ENCODE peak calls at places on chromosomes 7 and 10, in ten cellular contexts. One of them, this sample, is unnamed.

GRCh38 chr10:25398680-25399079 is 223.9 kb downstream of the GPR158 start:
- DNase-seq in mesenchymal stem cell: no peak
- DNase-seq in immature natural killer cell: no peak
- DNase-seq in Kasumi-1: no peak
- DNase-seq in EL: no peak
- DNase-seq in globus pallidus: no peak
- DNase-seq in ovary: no peak
- DNase-seq in progenitor cell of endocrine pancreas: no peak
- DNase-seq in stimulated activated CD4-positive, alpha-beta T cell treated with anti-CD3 and anti-CD28 coated beads, Interleukin-12 subunit alpha, Interleukin-12 subunit beta, amount 100 ng/mL, for 48 hours: no peak
- DNase-seq in RWPE1: no peak
- DNase-seq in this sample: no peak

GRCh38 chr10:108817572-108817971 is 1105.7 kb downstream of the XPNPEP1 start:
- DNase-seq in mesenchymal stem cell: no peak
- DNase-seq in immature natural killer cell: no peak
- DNase-seq in Kasumi-1: no peak
- DNase-seq in EL: no peak
- DNase-seq in globus pallidus: no peak
- DNase-seq in ovary: no peak
- DNase-seq in progenitor cell of endocrine pancreas: no peak
- DNase-seq in stimulated activated CD4-positive, alpha-beta T cell treated with anti-CD3 and anti-CD28 coated beads, Interleukin-12 subunit alpha, Interleukin-12 subunit beta, amount 100 ng/mL, for 48 hours: no peak
- DNase-seq in RWPE1: no peak
- DNase-seq in this sample: no peak

GRCh38 chr10:19961076-19961811 is 145.0 kb downstream of the PLXDC2 start:
- DNase-seq in mesenchymal stem cell: no peak
- DNase-seq in immature natural killer cell: no peak
- DNase-seq in Kasumi-1: no peak
- DNase-seq in EL: no peak
- DNase-seq in globus pallidus: peak; percentile 91
- DNase-seq in ovary: no peak
- DNase-seq in progenitor cell of endocrine pancreas: no peak
- DNase-seq in stimulated activated CD4-positive, alpha-beta T cell treated with anti-CD3 and anti-CD28 coated beads, Interleukin-12 subunit alpha, Interleukin-12 subunit beta, amount 100 ng/mL, for 48 hours: no peak
- DNase-seq in RWPE1: no peak
- DNase-seq in this sample: no peak

GRCh38 chr10:103769176-103769575 is 86.2 kb downstream of the SH3PXD2A start:
- DNase-seq in mesenchymal stem cell: no peak
- DNase-seq in immature natural killer cell: no peak
- DNase-seq in Kasumi-1: no peak
- DNase-seq in EL: no peak
- DNase-seq in globus pallidus: no peak
- DNase-seq in ovary: no peak
- DNase-seq in progenitor cell of endocrine pancreas: no peak
- DNase-seq in stimulated activated CD4-positive, alpha-beta T cell treated with anti-CD3 and anti-CD28 coated beads, Interleukin-12 subunit alpha, Interleukin-12 subunit beta, amount 100 ng/mL, for 48 hours: no peak
- DNase-seq in RWPE1: no peak
- DNase-seq in this sample: no peak

GRCh38 chr7:102300643-102301211 is 14.1 kb downstream of the SH2B2 start:
- DNase-seq in mesenchymal stem cell: no peak
- DNase-seq in immature natural killer cell: no peak
- DNase-seq in Kasumi-1: no peak
- DNase-seq in EL: no peak
- DNase-seq in globus pallidus: no peak
- DNase-seq in ovary: no peak
- DNase-seq in progenitor cell of endocrine pancreas: no peak
- DNase-seq in stimulated activated CD4-positive, alpha-beta T cell treated with anti-CD3 and anti-CD28 coated beads, Interleukin-12 subunit alpha, Interleukin-12 subunit beta, amount 100 ng/mL, for 48 hours: no peak
- DNase-seq in RWPE1: no peak
- DNase-seq in this sample: no peak

GRCh38 chr10:103448751-103449150 is 3.4 kb downstream of the CALHM2 start:
- DNase-seq in mesenchymal stem cell: peak; percentile 90
- DNase-seq in immature natural killer cell: no peak
- DNase-seq in Kasumi-1: no peak
- DNase-seq in EL: peak; percentile 90
- DNase-seq in globus pallidus: no peak
- DNase-seq in ovary: peak; percentile 66
- DNase-seq in progenitor cell of endocrine pancreas: no peak
- DNase-seq in stimulated activated CD4-positive, alpha-beta T cell treated with anti-CD3 and anti-CD28 coated beads, Interleukin-12 subunit alpha, Interleukin-12 subunit beta, amount 100 ng/mL, for 48 hours: no peak
- DNase-seq in RWPE1: peak; percentile 77
- DNase-seq in this sample: no peak

GRCh38 chr7:134045716-134046115 is 81.4 kb upstream of the LRGUK start:
- DNase-seq in mesenchymal stem cell: no peak
- DNase-seq in immature natural killer cell: no peak
- DNase-seq in Kasumi-1: no peak
- DNase-seq in EL: no peak
- DNase-seq in globus pallidus: no peak
- DNase-seq in ovary: no peak
- DNase-seq in progenitor cell of endocrine pancreas: no peak
- DNase-seq in stimulated activated CD4-positive, alpha-beta T cell treated with anti-CD3 and anti-CD28 coated beads, Interleukin-12 subunit alpha, Interleukin-12 subunit beta, amount 100 ng/mL, for 48 hours: no peak
- DNase-seq in RWPE1: no peak
- DNase-seq in this sample: peak; percentile 78

GRCh38 chr7:936131-937054 is 18.1 kb downstream of the ADAP1 start:
- DNase-seq in mesenchymal stem cell: peak; percentile 36
- DNase-seq in immature natural killer cell: no peak
- DNase-seq in Kasumi-1: no peak
- DNase-seq in EL: peak; percentile 53
- DNase-seq in globus pallidus: no peak
- DNase-seq in ovary: no peak
- DNase-seq in progenitor cell of endocrine pancreas: no peak
- DNase-seq in stimulated activated CD4-positive, alpha-beta T cell treated with anti-CD3 and anti-CD28 coated beads, Interleukin-12 subunit alpha, Interleukin-12 subunit beta, amount 100 ng/mL, for 48 hours: peak; percentile 50
- DNase-seq in RWPE1: peak; percentile 84
- DNase-seq in this sample: no peak

GRCh38 chr10:97454330-97455036 is 8.5 kb downstream of the ZDHHC16 start:
- DNase-seq in mesenchymal stem cell: peak; percentile 6
- DNase-seq in immature natural killer cell: no peak
- DNase-seq in Kasumi-1: no peak
- DNase-seq in EL: no peak
- DNase-seq in globus pallidus: no peak
- DNase-seq in ovary: peak; percentile 30
- DNase-seq in progenitor cell of endocrine pancreas: no peak
- DNase-seq in stimulated activated CD4-positive, alpha-beta T cell treated with anti-CD3 and anti-CD28 coated beads, Interleukin-12 subunit alpha, Interleukin-12 subunit beta, amount 100 ng/mL, for 48 hours: no peak
- DNase-seq in RWPE1: no peak
- DNase-seq in this sample: no peak

GRCh38 chr10:116705498-116705897 is 36.9 kb downstream of the HSPA12A start:
- DNase-seq in mesenchymal stem cell: no peak
- DNase-seq in immature natural killer cell: no peak
- DNase-seq in Kasumi-1: no peak
- DNase-seq in EL: no peak
- DNase-seq in globus pallidus: no peak
- DNase-seq in ovary: no peak
- DNase-seq in progenitor cell of endocrine pancreas: no peak
- DNase-seq in stimulated activated CD4-positive, alpha-beta T cell treated with anti-CD3 and anti-CD28 coated beads, Interleukin-12 subunit alpha, Interleukin-12 subunit beta, amount 100 ng/mL, for 48 hours: no peak
- DNase-seq in RWPE1: no peak
- DNase-seq in this sample: no peak

GRCh38 chr10:103153765-103154197 is 39.3 kb downstream of the NT5C2 start:
- DNase-seq in mesenchymal stem cell: peak; percentile 66
- DNase-seq in immature natural killer cell: no peak
- DNase-seq in Kasumi-1: no peak
- DNase-seq in EL: peak; percentile 45
- DNase-seq in globus pallidus: no peak
- DNase-seq in ovary: no peak
- DNase-seq in progenitor cell of endocrine pancreas: no peak
- DNase-seq in stimulated activated CD4-positive, alpha-beta T cell treated with anti-CD3 and anti-CD28 coated beads, Interleukin-12 subunit alpha, Interleukin-12 subunit beta, amount 100 ng/mL, for 48 hours: no peak
- DNase-seq in RWPE1: no peak
- DNase-seq in this sample: no peak

GRCh38 chr7:30877993-30878392 is 33.7 kb upstream of the AQP1 start:
- DNase-seq in mesenchymal stem cell: no peak
- DNase-seq in immature natural killer cell: no peak
- DNase-seq in Kasumi-1: no peak
- DNase-seq in EL: no peak
- DNase-seq in globus pallidus: no peak
- DNase-seq in ovary: no peak
- DNase-seq in progenitor cell of endocrine pancreas: no peak
- DNase-seq in stimulated activated CD4-positive, alpha-beta T cell treated with anti-CD3 and anti-CD28 coated beads, Interleukin-12 subunit alpha, Interleukin-12 subunit beta, amount 100 ng/mL, for 48 hours: no peak
- DNase-seq in RWPE1: no peak
- DNase-seq in this sample: no peak

GRCh38 chr7:127618042-127618441 is at the start of gene PAX4:
- DNase-seq in mesenchymal stem cell: no peak
- DNase-seq in immature natural killer cell: no peak
- DNase-seq in Kasumi-1: no peak
- DNase-seq in EL: no peak
- DNase-seq in globus pallidus: no peak
- DNase-seq in ovary: no peak
- DNase-seq in progenitor cell of endocrine pancreas: no peak
- DNase-seq in stimulated activated CD4-positive, alpha-beta T cell treated with anti-CD3 and anti-CD28 coated beads, Interleukin-12 subunit alpha, Interleukin-12 subunit beta, amount 100 ng/mL, for 48 hours: no peak
- DNase-seq in RWPE1: no peak
- DNase-seq in this sample: no peak

GRCh38 chr7:119936876-119937275 is 336.1 kb upstream of the KCND2 start:
- DNase-seq in mesenchymal stem cell: no peak
- DNase-seq in immature natural killer cell: no peak
- DNase-seq in Kasumi-1: no peak
- DNase-seq in EL: no peak
- DNase-seq in globus pallidus: no peak
- DNase-seq in ovary: no peak
- DNase-seq in progenitor cell of endocrine pancreas: no peak
- DNase-seq in stimulated activated CD4-positive, alpha-beta T cell treated with anti-CD3 and anti-CD28 coated beads, Interleukin-12 subunit alpha, Interleukin-12 subunit beta, amount 100 ng/mL, for 48 hours: no peak
- DNase-seq in RWPE1: no peak
- DNase-seq in this sample: no peak

GRCh38 chr7:135925205-135925604 is 52.0 kb downstream of the MTPN start:
- DNase-seq in mesenchymal stem cell: no peak
- DNase-seq in immature natural killer cell: no peak
- DNase-seq in Kasumi-1: no peak
- DNase-seq in EL: peak; percentile 4
- DNase-seq in globus pallidus: no peak
- DNase-seq in ovary: no peak
- DNase-seq in progenitor cell of endocrine pancreas: no peak
- DNase-seq in stimulated activated CD4-positive, alpha-beta T cell treated with anti-CD3 and anti-CD28 coated beads, Interleukin-12 subunit alpha, Interleukin-12 subunit beta, amount 100 ng/mL, for 48 hours: no peak
- DNase-seq in RWPE1: no peak
- DNase-seq in this sample: no peak

GRCh38 chr7:140677496-140677895 is 4.8 kb downstream of the ADCK2 start:
- DNase-seq in mesenchymal stem cell: no peak
- DNase-seq in immature natural killer cell: no peak
- DNase-seq in Kasumi-1: no peak
- DNase-seq in EL: no peak
- DNase-seq in globus pallidus: no peak
- DNase-seq in ovary: no peak
- DNase-seq in progenitor cell of endocrine pancreas: no peak
- DNase-seq in stimulated activated CD4-positive, alpha-beta T cell treated with anti-CD3 and anti-CD28 coated beads, Interleukin-12 subunit alpha, Interleukin-12 subunit beta, amount 100 ng/mL, for 48 hours: no peak
- DNase-seq in RWPE1: no peak
- DNase-seq in this sample: no peak

GRCh38 chr10:112208292-112208691 is 24.7 kb upstream of the GPAM start:
- DNase-seq in mesenchymal stem cell: no peak
- DNase-seq in immature natural killer cell: no peak
- DNase-seq in Kasumi-1: no peak
- DNase-seq in EL: no peak
- DNase-seq in globus pallidus: no peak
- DNase-seq in ovary: no peak
- DNase-seq in progenitor cell of endocrine pancreas: no peak
- DNase-seq in stimulated activated CD4-positive, alpha-beta T cell treated with anti-CD3 and anti-CD28 coated beads, Interleukin-12 subunit alpha, Interleukin-12 subunit beta, amount 100 ng/mL, for 48 hours: no peak
- DNase-seq in RWPE1: no peak
- DNase-seq in this sample: no peak

GRCh38 chr7:135321556-135321955 is 87.9 kb downstream of the STRA8 start:
- DNase-seq in mesenchymal stem cell: peak; percentile 28
- DNase-seq in immature natural killer cell: no peak
- DNase-seq in Kasumi-1: peak; percentile 21
- DNase-seq in EL: peak; percentile 8
- DNase-seq in globus pallidus: no peak
- DNase-seq in ovary: no peak
- DNase-seq in progenitor cell of endocrine pancreas: no peak
- DNase-seq in stimulated activated CD4-positive, alpha-beta T cell treated with anti-CD3 and anti-CD28 coated beads, Interleukin-12 subunit alpha, Interleukin-12 subunit beta, amount 100 ng/mL, for 48 hours: no peak
- DNase-seq in RWPE1: peak; percentile 36
- DNase-seq in this sample: no peak

GRCh38 chr10:12062754-12063482 is 5.8 kb upstream of the DHTKD1 start:
- DNase-seq in mesenchymal stem cell: no peak
- DNase-seq in immature natural killer cell: no peak
- DNase-seq in Kasumi-1: no peak
- DNase-seq in EL: no peak
- DNase-seq in globus pallidus: no peak
- DNase-seq in ovary: no peak
- DNase-seq in progenitor cell of endocrine pancreas: no peak
- DNase-seq in stimulated activated CD4-positive, alpha-beta T cell treated with anti-CD3 and anti-CD28 coated beads, Interleukin-12 subunit alpha, Interleukin-12 subunit beta, amount 100 ng/mL, for 48 hours: no peak
- DNase-seq in RWPE1: no peak
- DNase-seq in this sample: no peak

GRCh38 chr7:105932835-105933477 is 30.1 kb upstream of the CDHR3 start:
- DNase-seq in mesenchymal stem cell: peak; percentile 49
- DNase-seq in immature natural killer cell: no peak
- DNase-seq in Kasumi-1: no peak
- DNase-seq in EL: peak; percentile 87
- DNase-seq in globus pallidus: peak; percentile 17
- DNase-seq in ovary: no peak
- DNase-seq in progenitor cell of endocrine pancreas: no peak
- DNase-seq in stimulated activated CD4-positive, alpha-beta T cell treated with anti-CD3 and anti-CD28 coated beads, Interleukin-12 subunit alpha, Interleukin-12 subunit beta, amount 100 ng/mL, for 48 hours: no peak
- DNase-seq in RWPE1: peak; percentile 5
- DNase-seq in this sample: no peak

GRCh38 chr7:139456511-139456910 is 27.0 kb downstream of the KLRG2 start:
- DNase-seq in mesenchymal stem cell: no peak
- DNase-seq in immature natural killer cell: no peak
- DNase-seq in Kasumi-1: no peak
- DNase-seq in EL: no peak
- DNase-seq in globus pallidus: no peak
- DNase-seq in ovary: no peak
- DNase-seq in progenitor cell of endocrine pancreas: no peak
- DNase-seq in stimulated activated CD4-positive, alpha-beta T cell treated with anti-CD3 and anti-CD28 coated beads, Interleukin-12 subunit alpha, Interleukin-12 subunit beta, amount 100 ng/mL, for 48 hours: no peak
- DNase-seq in RWPE1: no peak
- DNase-seq in this sample: no peak

GRCh38 chr7:44184221-44184873 is 4.9 kb downstream of the GCK start:
- DNase-seq in mesenchymal stem cell: peak; percentile 89
- DNase-seq in immature natural killer cell: no peak
- DNase-seq in Kasumi-1: no peak
- DNase-seq in EL: peak; percentile 88
- DNase-seq in globus pallidus: no peak
- DNase-seq in ovary: no peak
- DNase-seq in progenitor cell of endocrine pancreas: no peak
- DNase-seq in stimulated activated CD4-positive, alpha-beta T cell treated with anti-CD3 and anti-CD28 coated beads, Interleukin-12 subunit alpha, Interleukin-12 subunit beta, amount 100 ng/mL, for 48 hours: no peak
- DNase-seq in RWPE1: peak; percentile 95
- DNase-seq in this sample: no peak

GRCh38 chr10:112912441-112912911 is 37.6 kb upstream of the TCF7L2 start:
- DNase-seq in mesenchymal stem cell: no peak
- DNase-seq in immature natural killer cell: no peak
- DNase-seq in Kasumi-1: no peak
- DNase-seq in EL: no peak
- DNase-seq in globus pallidus: no peak
- DNase-seq in ovary: no peak
- DNase-seq in progenitor cell of endocrine pancreas: no peak
- DNase-seq in stimulated activated CD4-positive, alpha-beta T cell treated with anti-CD3 and anti-CD28 coated beads, Interleukin-12 subunit alpha, Interleukin-12 subunit beta, amount 100 ng/mL, for 48 hours: no peak
- DNase-seq in RWPE1: no peak
- DNase-seq in this sample: no peak

This sample was measured in MM.1S.